ENCODE peak calls at places on chromosomes 5 and 9, in five cellular contexts. One of them, this sample, is unnamed.
A peak's percentile ranks its signal among the peaks of the same experiment; 100 is the strongest.

GRCh38 chr5:100430268-100430900 is 104.8 kb upstream of the FAM174A start:
- DNase-seq in activated naive CD8-positive, alpha-beta T cell treated with anti-CD3 and anti-CD28 coated beads, Interleukin-2, amount 50 U/mL, for 24 hours: peak; percentile 46
- DNase-seq in AG08396: peak; percentile 23
- DNase-seq in chondrocyte: no peak
- DNase-seq in D341Med: peak; percentile 67
- DNase-seq in this sample: peak; percentile 10

GRCh38 chr9:106980551-106981101 is 117.7 kb downstream of the ZNF462 start:
- DNase-seq in activated naive CD8-positive, alpha-beta T cell treated with anti-CD3 and anti-CD28 coated beads, Interleukin-2, amount 50 U/mL, for 24 hours: no peak
- DNase-seq in AG08396: no peak
- DNase-seq in chondrocyte: no peak
- DNase-seq in D341Med: no peak
- DNase-seq in this sample: no peak

GRCh38 chr5:111254613-111255012 is 30.4 kb downstream of the CAMK4 start:
- DNase-seq in activated naive CD8-positive, alpha-beta T cell treated with anti-CD3 and anti-CD28 coated beads, Interleukin-2, amount 50 U/mL, for 24 hours: peak; percentile 77
- DNase-seq in AG08396: no peak
- DNase-seq in chondrocyte: no peak
- DNase-seq in D341Med: no peak
- DNase-seq in this sample: no peak

GRCh38 chr5:57932761-57933160 is 450.1 kb upstream of the ACTBL2 start:
- DNase-seq in activated naive CD8-positive, alpha-beta T cell treated with anti-CD3 and anti-CD28 coated beads, Interleukin-2, amount 50 U/mL, for 24 hours: no peak
- DNase-seq in AG08396: no peak
- DNase-seq in chondrocyte: no peak
- DNase-seq in D341Med: no peak
- DNase-seq in this sample: no peak

GRCh38 chr5:105259581-105260217 is 1697.1 kb upstream of the NUDT12 start:
- DNase-seq in activated naive CD8-positive, alpha-beta T cell treated with anti-CD3 and anti-CD28 coated beads, Interleukin-2, amount 50 U/mL, for 24 hours: no peak
- DNase-seq in AG08396: no peak
- DNase-seq in chondrocyte: no peak
- DNase-seq in D341Med: no peak
- DNase-seq in this sample: no peak

GRCh38 chr9:84266087-84266561 is 74.4 kb downstream of the SLC28A3 start:
- DNase-seq in activated naive CD8-positive, alpha-beta T cell treated with anti-CD3 and anti-CD28 coated beads, Interleukin-2, amount 50 U/mL, for 24 hours: no peak
- DNase-seq in AG08396: no peak
- DNase-seq in chondrocyte: no peak
- DNase-seq in D341Med: no peak
- DNase-seq in this sample: no peak

GRCh38 chr5:124642148-124642547 is 104.3 kb downstream of the ZNF608 start:
- DNase-seq in activated naive CD8-positive, alpha-beta T cell treated with anti-CD3 and anti-CD28 coated beads, Interleukin-2, amount 50 U/mL, for 24 hours: no peak
- DNase-seq in AG08396: no peak
- DNase-seq in chondrocyte: no peak
- DNase-seq in D341Med: no peak
- DNase-seq in this sample: no peak

GRCh38 chr9:90858505-90858904 is 56.9 kb downstream of the SYK start:
- DNase-seq in activated naive CD8-positive, alpha-beta T cell treated with anti-CD3 and anti-CD28 coated beads, Interleukin-2, amount 50 U/mL, for 24 hours: no peak
- DNase-seq in AG08396: no peak
- DNase-seq in chondrocyte: no peak
- DNase-seq in D341Med: no peak
- DNase-seq in this sample: no peak

GRCh38 chr5:159231167-159231566 is 21.8 kb upstream of the RNF145 start:
- DNase-seq in activated naive CD8-positive, alpha-beta T cell treated with anti-CD3 and anti-CD28 coated beads, Interleukin-2, amount 50 U/mL, for 24 hours: no peak
- DNase-seq in AG08396: no peak
- DNase-seq in chondrocyte: no peak
- DNase-seq in D341Med: no peak
- DNase-seq in this sample: no peak

GRCh38 chr5:97062046-97062445 is 80.4 kb downstream of the LIX1 start:
- DNase-seq in activated naive CD8-positive, alpha-beta T cell treated with anti-CD3 and anti-CD28 coated beads, Interleukin-2, amount 50 U/mL, for 24 hours: no peak
- DNase-seq in AG08396: no peak
- DNase-seq in chondrocyte: no peak
- DNase-seq in D341Med: no peak
- DNase-seq in this sample: no peak

GRCh38 chr5:50606179-50606578 is 60.3 kb upstream of the PARP8 start:
- DNase-seq in activated naive CD8-positive, alpha-beta T cell treated with anti-CD3 and anti-CD28 coated beads, Interleukin-2, amount 50 U/mL, for 24 hours: no peak
- DNase-seq in AG08396: no peak
- DNase-seq in chondrocyte: no peak
- DNase-seq in D341Med: no peak
- DNase-seq in this sample: no peak

GRCh38 chr5:150117945-150118560 is 31.7 kb upstream of the CSF1R start:
- DNase-seq in activated naive CD8-positive, alpha-beta T cell treated with anti-CD3 and anti-CD28 coated beads, Interleukin-2, amount 50 U/mL, for 24 hours: no peak
- DNase-seq in AG08396: no peak
- DNase-seq in chondrocyte: no peak
- DNase-seq in D341Med: no peak
- DNase-seq in this sample: no peak

GRCh38 chr5:138148811-138149210 is 9.6 kb upstream of the NME5 start:
- DNase-seq in activated naive CD8-positive, alpha-beta T cell treated with anti-CD3 and anti-CD28 coated beads, Interleukin-2, amount 50 U/mL, for 24 hours: no peak
- DNase-seq in AG08396: no peak
- DNase-seq in chondrocyte: no peak
- DNase-seq in D341Med: no peak
- DNase-seq in this sample: peak; percentile 28

This sample was measured in K562.